ENCODE peak calls at places on chromosomes 16 and 17, in six cellular contexts. One of them, this sample, is unnamed. For H3K4me1, the result is how much of the 10 kb centered on the place peaks cover.

GRCh38 chr17:79294459-79295071 is 219.9 kb downstream of the ENGASE start:
- DNase-seq in GM23338: peak
- DNase-seq in Peyer's patch: peak
- DNase-seq in breast epithelium: peak
- DNase-seq in mesenchymal stem cell: peak
- DNase-seq in heart left ventricle: peak
- DNase-seq in this sample: peak

GRCh38 chr16:68275611-68276191 is 11.4 kb downstream of the SLC7A6 start:
- DNase-seq in heart left ventricle: no peak
- DNase-seq in mesenchymal stem cell: no peak
- DNase-seq in Peyer's patch: peak
- DNase-seq in GM23338: no peak
- DNase-seq in breast epithelium: no peak
- DNase-seq in this sample: no peak

GRCh38 chr17:67364847-67365761 is 1.3 kb downstream of the PSMD12 start:
- DNase-seq in breast epithelium: no peak
- DNase-seq in mesenchymal stem cell: no peak
- DNase-seq in GM23338: no peak
- DNase-seq in Peyer's patch: no peak
- DNase-seq in heart left ventricle: no peak
- DNase-seq in this sample: no peak

GRCh38 chr17:21124096-21124495 is 2.7 kb upstream of the DHRS7B start:
- DNase-seq in mesenchymal stem cell: no peak
- DNase-seq in Peyer's patch: no peak
- DNase-seq in heart left ventricle: no peak
- DNase-seq in GM23338: peak
- DNase-seq in breast epithelium: no peak
- DNase-seq in this sample: no peak

GRCh38 chr17:69801368-69801767 is 273.7 kb upstream of the KCNJ16 start:
- DNase-seq in Peyer's patch: no peak
- DNase-seq in heart left ventricle: no peak
- DNase-seq in breast epithelium: no peak
- DNase-seq in GM23338: no peak
- DNase-seq in mesenchymal stem cell: no peak
- DNase-seq in this sample: no peak

GRCh38 chr17:78925662-78926555 is 722 bp upstream of the TIMP2 start:
- DNase-seq in Peyer's patch: peak
- DNase-seq in mesenchymal stem cell: peak
- DNase-seq in heart left ventricle: peak
- DNase-seq in GM23338: peak
- DNase-seq in breast epithelium: peak
- DNase-seq in this sample: peak

GRCh38 chr17:31877341-31877740 is 18.3 kb upstream of the COPRS start:
- DNase-seq in breast epithelium: no peak
- DNase-seq in mesenchymal stem cell: no peak
- DNase-seq in Peyer's patch: no peak
- DNase-seq in GM23338: no peak
- DNase-seq in heart left ventricle: no peak
- DNase-seq in this sample: no peak

GRCh38 chr16:29868396-29868795 is 5.4 kb upstream of the CDIPT start:
- DNase-seq in GM23338: no peak
- DNase-seq in breast epithelium: no peak
- DNase-seq in Peyer's patch: no peak
- DNase-seq in mesenchymal stem cell: no peak
- DNase-seq in heart left ventricle: no peak
- DNase-seq in this sample: no peak

GRCh38 chr17:56269509-56269908 is 116.2 kb downstream of the ANKFN1 start:
- DNase-seq in breast epithelium: no peak
- DNase-seq in mesenchymal stem cell: no peak
- DNase-seq in Peyer's patch: no peak
- DNase-seq in GM23338: no peak
- DNase-seq in heart left ventricle: no peak
- DNase-seq in this sample: no peak

GRCh38 chr16:89422527-89422904 is 67.8 kb downstream of the ANKRD11 start:
- DNase-seq in heart left ventricle: peak
- DNase-seq in breast epithelium: no peak
- DNase-seq in mesenchymal stem cell: no peak
- DNase-seq in GM23338: no peak
- DNase-seq in Peyer's patch: no peak
- DNase-seq in this sample: peak

GRCh38 chr16:30604316-30604947 is 5.8 kb downstream of the ZNF689 start:
- DNase-seq in breast epithelium: no peak
- DNase-seq in mesenchymal stem cell: no peak
- DNase-seq in heart left ventricle: peak
- DNase-seq in Peyer's patch: no peak
- DNase-seq in GM23338: peak
- DNase-seq in this sample: no peak

GRCh38 chr17:78979780-78980623 is at the start of gene LGALS3BP:
- DNase-seq in GM23338: peak
- DNase-seq in heart left ventricle: peak
- DNase-seq in breast epithelium: peak
- DNase-seq in Peyer's patch: peak
- DNase-seq in mesenchymal stem cell: peak
- DNase-seq in this sample: no peak

GRCh38 chr17:73901661-73902415 is 257.6 kb upstream of the SDK2 start:
- DNase-seq in heart left ventricle: peak
- DNase-seq in breast epithelium: peak
- DNase-seq in Peyer's patch: peak
- DNase-seq in GM23338: peak
- DNase-seq in mesenchymal stem cell: no peak
- DNase-seq in this sample: no peak

GRCh38 chr16:1287982-1288670 is 21.3 kb upstream of the UBE2I start:
- DNase-seq in GM23338: no peak
- DNase-seq in breast epithelium: no peak
- DNase-seq in Peyer's patch: no peak
- DNase-seq in heart left ventricle: peak
- DNase-seq in mesenchymal stem cell: no peak
- DNase-seq in this sample: no peak

GRCh38 chr16:89308391-89309333 is 91.2 kb downstream of the ZNF778 start:
- DNase-seq in GM23338: peak
- DNase-seq in mesenchymal stem cell: no peak
- DNase-seq in Peyer's patch: no peak
- DNase-seq in breast epithelium: no peak
- DNase-seq in heart left ventricle: peak
- DNase-seq in this sample: no peak

GRCh38 chr17:79391808-79392233 is 219.0 kb downstream of the RBFOX3 start:
- DNase-seq in breast epithelium: peak
- DNase-seq in heart left ventricle: peak
- DNase-seq in Peyer's patch: peak
- DNase-seq in mesenchymal stem cell: peak
- DNase-seq in GM23338: peak
- DNase-seq in this sample: peak

GRCh38 chr17:35486920-35487727 is 38.6 kb upstream of the SLFN13 start:
- DNase-seq in mesenchymal stem cell: peak
- DNase-seq in breast epithelium: peak
- DNase-seq in Peyer's patch: peak
- DNase-seq in heart left ventricle: peak
- DNase-seq in GM23338: peak
- DNase-seq in this sample: peak

GRCh38 chr17:38654411-38655398 is 20.1 kb downstream of the EPOP start:
- DNase-seq in breast epithelium: no peak
- DNase-seq in Peyer's patch: no peak
- DNase-seq in mesenchymal stem cell: no peak
- DNase-seq in heart left ventricle: no peak
- DNase-seq in GM23338: peak
- DNase-seq in this sample: no peak

GRCh38 chr17:51647873-51648272 is 387.5 kb downstream of the UTP18 start:
- DNase-seq in heart left ventricle: no peak
- DNase-seq in mesenchymal stem cell: no peak
- DNase-seq in GM23338: no peak
- DNase-seq in Peyer's patch: no peak
- DNase-seq in breast epithelium: no peak
- DNase-seq in this sample: no peak

GRCh38 chr17:82493517-82493840 is 26.1 kb upstream of the FOXK2 start:
- DNase-seq in GM23338: no peak
- DNase-seq in mesenchymal stem cell: peak
- DNase-seq in breast epithelium: no peak
- DNase-seq in heart left ventricle: no peak
- DNase-seq in Peyer's patch: no peak
- DNase-seq in this sample: no peak

GRCh38 chr17:77385750-77386501 is 245.2 kb downstream of the SEC14L1 start:
- DNase-seq in breast epithelium: no peak
- DNase-seq in GM23338: no peak
- DNase-seq in mesenchymal stem cell: no peak
- DNase-seq in Peyer's patch: no peak
- DNase-seq in heart left ventricle: no peak
- DNase-seq in this sample: peak

GRCh38 chr17:77390870-77391269 is 250.1 kb downstream of the SEC14L1 start:
- DNase-seq in mesenchymal stem cell: no peak
- DNase-seq in breast epithelium: no peak
- DNase-seq in heart left ventricle: no peak
- DNase-seq in GM23338: no peak
- DNase-seq in Peyer's patch: no peak
- DNase-seq in this sample: no peak

GRCh38 chr17:77388384-77389306 is 247.9 kb downstream of the SEC14L1 start:
- DNase-seq in mesenchymal stem cell: peak
- DNase-seq in heart left ventricle: no peak
- DNase-seq in Peyer's patch: no peak
- DNase-seq in GM23338: no peak
- DNase-seq in breast epithelium: peak
- DNase-seq in this sample: no peak

GRCh38 chr17:77386502-77387192 is 245.9 kb downstream of the SEC14L1 start:
- DNase-seq in heart left ventricle: no peak
- DNase-seq in Peyer's patch: no peak
- DNase-seq in mesenchymal stem cell: no peak
- DNase-seq in GM23338: no peak
- DNase-seq in breast epithelium: no peak
- DNase-seq in this sample: no peak

GRCh38 chr17:77387891-77388290 is 247.1 kb downstream of the SEC14L1 start:
- DNase-seq in heart left ventricle: no peak
- DNase-seq in Peyer's patch: no peak
- DNase-seq in mesenchymal stem cell: no peak
- DNase-seq in GM23338: no peak
- DNase-seq in breast epithelium: no peak
- DNase-seq in this sample: no peak
- H3K4me3 ChIP-seq in heart left ventricle: no peak
- H3K4me3 ChIP-seq in Peyer's patch: no peak
- H3K4me3 ChIP-seq in mesenchymal stem cell: no peak
- H3K4me3 ChIP-seq in GM23338: no peak
- H3K4me3 ChIP-seq in breast epithelium: no peak
- H3K4me3 ChIP-seq in this sample: no peak

GRCh38 chr16:48613061-48613957 is 3.3 kb upstream of the N4BP1 start:
- DNase-seq in heart left ventricle: no peak
- DNase-seq in mesenchymal stem cell: peak
- DNase-seq in Peyer's patch: peak
- DNase-seq in GM23338: peak
- DNase-seq in breast epithelium: no peak
- DNase-seq in this sample: no peak
- H3K4me1 ChIP-seq in heart left ventricle: under half
- H3K4me1 ChIP-seq in mesenchymal stem cell: under half
- H3K4me1 ChIP-seq in Peyer's patch: under half
- H3K4me1 ChIP-seq in GM23338: under half
- H3K4me1 ChIP-seq in breast epithelium: under half
- H3K4me1 ChIP-seq in this sample: under half

DNA sequence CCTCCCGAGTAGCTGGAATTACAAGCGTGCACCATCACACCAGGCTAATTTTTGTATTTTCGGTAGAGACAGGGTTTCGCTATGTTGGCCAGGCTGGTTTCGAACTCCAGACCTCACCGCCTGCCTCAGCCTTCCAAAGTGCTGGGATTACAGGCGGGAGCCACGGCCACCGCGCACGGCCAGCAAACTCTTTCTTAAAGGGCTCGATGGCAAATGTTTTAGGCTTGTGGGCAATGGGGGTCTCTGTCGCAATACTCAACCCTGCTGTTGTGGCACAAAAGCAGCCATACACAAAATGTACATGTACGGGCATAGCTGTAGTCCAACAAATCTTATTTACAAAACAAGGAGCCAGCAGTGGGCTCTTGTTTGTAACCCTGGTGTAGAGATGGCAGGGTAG is 18.4 kb downstream of the PARN start:
- DNase-seq in heart left ventricle: no peak
- DNase-seq in GM23338: no peak
- DNase-seq in mesenchymal stem cell: no peak
- DNase-seq in Peyer's patch: no peak
- DNase-seq in breast epithelium: no peak
- DNase-seq in this sample: no peak
- H3K27ac ChIP-seq in heart left ventricle: no peak
- H3K27ac ChIP-seq in GM23338: no peak
- H3K27ac ChIP-seq in mesenchymal stem cell: no peak
- H3K27ac ChIP-seq in Peyer's patch: no peak
- H3K27ac ChIP-seq in breast epithelium: no peak
- H3K27ac ChIP-seq in this sample: no peak

GRCh38 chr17:43758086-43758485 is 505 bp downstream of the SOST start:
- DNase-seq in GM23338: no peak
- DNase-seq in heart left ventricle: no peak
- DNase-seq in Peyer's patch: no peak
- DNase-seq in mesenchymal stem cell: no peak
- DNase-seq in breast epithelium: no peak
- DNase-seq in this sample: no peak

GRCh38 chr17:43759836-43760235 is 1.2 kb upstream of the SOST start:
- DNase-seq in Peyer's patch: no peak
- DNase-seq in heart left ventricle: no peak
- DNase-seq in GM23338: no peak
- DNase-seq in mesenchymal stem cell: no peak
- DNase-seq in breast epithelium: no peak
- DNase-seq in this sample: no peak

GRCh38 chr17:43760254-43760852 is 1.8 kb upstream of the SOST start:
- DNase-seq in heart left ventricle: peak
- DNase-seq in Peyer's patch: peak
- DNase-seq in breast epithelium: peak
- DNase-seq in GM23338: peak
- DNase-seq in mesenchymal stem cell: peak
- DNase-seq in this sample: peak

GRCh38 chr17:43757171-43757660 is 1.4 kb downstream of the SOST start:
- DNase-seq in heart left ventricle: no peak
- DNase-seq in Peyer's patch: no peak
- DNase-seq in GM23338: no peak
- DNase-seq in breast epithelium: no peak
- DNase-seq in mesenchymal stem cell: no peak
- DNase-seq in this sample: no peak

DNA sequence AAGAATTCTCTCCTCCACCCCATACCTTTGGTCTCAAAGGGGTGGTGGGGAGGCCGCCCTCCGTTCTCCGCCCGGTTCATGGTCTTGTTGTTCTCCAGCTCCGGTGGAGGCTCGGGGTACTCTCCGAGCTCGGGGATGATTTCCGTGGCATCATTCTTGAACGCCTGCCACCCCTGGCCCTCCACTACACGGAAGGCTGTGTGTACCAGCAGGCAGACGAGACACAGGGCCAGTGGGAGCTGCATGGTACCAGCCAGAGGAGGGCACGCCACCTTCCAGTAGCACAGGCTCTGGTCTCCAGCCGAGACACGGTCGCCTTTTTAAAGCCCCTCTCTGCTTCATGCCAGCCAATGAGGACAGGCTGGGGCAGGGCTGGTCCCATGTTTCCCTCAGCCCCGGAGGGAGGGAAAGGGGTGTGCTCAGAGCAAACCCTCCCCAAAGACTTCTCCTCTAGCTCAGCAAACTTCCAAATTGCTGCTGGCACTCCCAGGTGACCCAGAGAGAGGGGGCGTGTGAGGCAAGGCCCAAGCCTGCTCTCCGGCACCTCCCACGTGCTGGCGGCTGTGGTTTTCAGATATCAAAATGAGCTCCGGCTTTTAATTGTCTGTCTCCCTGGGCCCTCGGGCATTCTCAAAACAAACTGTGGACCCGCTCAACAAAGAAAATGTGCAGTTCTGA is at the start of gene SOST:
- DNase-seq in heart left ventricle: no peak
- DNase-seq in breast epithelium: no peak
- DNase-seq in mesenchymal stem cell: no peak
- DNase-seq in GM23338: no peak
- DNase-seq in Peyer's patch: no peak
- DNase-seq in this sample: no peak
- H3K4me3 ChIP-seq in heart left ventricle: no peak
- H3K4me3 ChIP-seq in breast epithelium: no peak
- H3K4me3 ChIP-seq in mesenchymal stem cell: no peak
- H3K4me3 ChIP-seq in GM23338: no peak
- H3K4me3 ChIP-seq in Peyer's patch: no peak
- H3K4me3 ChIP-seq in this sample: no peak

GRCh38 chr16:57019746-57020145 is 30.4 kb downstream of the NLRC5 start:
- DNase-seq in breast epithelium: no peak
- DNase-seq in GM23338: no peak
- DNase-seq in Peyer's patch: no peak
- DNase-seq in mesenchymal stem cell: no peak
- DNase-seq in heart left ventricle: no peak
- DNase-seq in this sample: no peak
- H3K4me1 ChIP-seq in breast epithelium: under half
- H3K4me1 ChIP-seq in GM23338: under half
- H3K4me1 ChIP-seq in Peyer's patch: under half
- H3K4me1 ChIP-seq in mesenchymal stem cell: under half
- H3K4me1 ChIP-seq in heart left ventricle: under half
- H3K4me1 ChIP-seq in this sample: under half